ENCODE peak calls at places on chromosome 1, in five cellular contexts. Z, V, D, E and Y are unnamed samples.

GRCh38 chr1:64651841-64652240 is 93.0 kb upstream of the RAVER2 start:
- DNase-seq in Z (no peak), V (no peak), D (no peak), E (no peak), Y (no peak)

GRCh38 chr1:48102766-48103165 is 105.6 kb upstream of the TRABD2B start:
- DNase-seq in Z (no peak), V (no peak), D (no peak), E (no peak), Y (no peak)

GRCh38 chr1:178096421-178096820 is 2.5 kb downstream of the RASAL2 start:
- DNase-seq in Z (no peak), V (no peak), D (peak; percentile 64), E (no peak), Y (no peak)

GRCh38 chr1:113998361-113998760 is 19.1 kb downstream of the OLFML3 start:
- DNase-seq in Z (no peak), V (no peak), D (peak; percentile 15), E (no peak), Y (no peak)

GRCh38 chr1:222923506-222923905 is 108.7 kb downstream of the DISP1 start:
- DNase-seq in Z (no peak), V (no peak), D (peak; percentile 42), E (no peak), Y (no peak)

GRCh38 chr1:180586671-180587155 is 27.9 kb downstream of the OVAAL start:
- DNase-seq in Z (no peak), V (no peak), D (peak; percentile 80), E (no peak), Y (no peak)

GRCh38 chr1:106276856-106277255 is 779.6 kb upstream of the PRMT6 start:
- DNase-seq in Z (no peak), V (no peak), D (no peak), E (no peak), Y (no peak)

GRCh38 chr1:244665771-244666217 is 12.9 kb downstream of the DESI2 start:
- DNase-seq in Z (no peak), V (no peak), D (peak; percentile 45), E (no peak), Y (no peak)

GRCh38 chr1:41435570-41436178 is 48.8 kb downstream of the EDN2 start:
- DNase-seq in Z (peak; percentile 72), V (no peak), D (no peak), E (no peak), Y (no peak)

GRCh38 chr1:218165687-218166088 is 119.4 kb upstream of the RRP15 start:
- DNase-seq in Z (no peak), V (no peak), D (no peak), E (no peak), Y (no peak)

GRCh38 chr1:24705260-24706073 is 39.8 kb upstream of the CLIC4 start:
- DNase-seq in Z (peak; percentile 96), V (peak; percentile 89), D (peak; percentile 87), E (no peak), Y (no peak)

GRCh38 chr1:13492711-13493110 is 21.1 kb downstream of the LRRC38 start:
- DNase-seq in Z (no peak), V (peak; percentile 36), D (no peak), E (no peak), Y (no peak)

GRCh38 chr1:169894424-169895145 is 889 bp upstream of the SCYL3 start:
- DNase-seq in Z (no peak), V (no peak), D (no peak), E (no peak), Y (no peak)

GRCh38 chr1:118090130-118090529 is 94.9 kb downstream of the SPAG17 start:
- DNase-seq in Z (no peak), V (no peak), D (no peak), E (no peak), Y (no peak)

GRCh38 chr1:30923597-30923996 is 15.0 kb upstream of the SDC3 start:
- DNase-seq in Z (no peak), V (no peak), D (no peak), E (no peak), Y (no peak)

GRCh38 chr1:246564839-246565750 is 966 bp downstream of the TFB2M start:
- DNase-seq in Z (no peak), V (no peak), D (no peak), E (no peak), Y (no peak)

GRCh38 chr1:216521477-216521876 is 98.2 kb upstream of the USH2A start:
- DNase-seq in Z (no peak), V (no peak), D (no peak), E (no peak), Y (no peak)

GRCh38 chr1:71780681-71781080 is 501.7 kb downstream of the NEGR1 start:
- DNase-seq in Z (no peak), V (no peak), D (peak; percentile 49), E (no peak), Y (no peak)

GRCh38 chr1:48677306-48678287 is 99.1 kb downstream of the BEND5 start:
- DNase-seq in Z (peak; percentile 92), V (peak; percentile 77), D (peak; percentile 41), E (peak; percentile 7), Y (peak; percentile 4)

GRCh38 chr1:40762144-40762923 is 21.3 kb upstream of the KCNQ4 start:
- DNase-seq in Z (no peak), V (no peak), D (no peak), E (no peak), Y (no peak)

GRCh38 chr1:23394176-23394575 is 24.5 kb upstream of the ZNF436 start:
- DNase-seq in Z (no peak), V (no peak), D (peak; percentile 82), E (no peak), Y (no peak)

GRCh38 chr1:154747380-154747779 is 122.7 kb downstream of the KCNN3 start:
- DNase-seq in Z (no peak), V (no peak), D (no peak), E (no peak), Y (no peak)

GRCh38 chr1:43108080-43108479 is 64.0 kb downstream of the EBNA1BP2 start:
- DNase-seq in Z (no peak), V (no peak), D (no peak), E (no peak), Y (no peak)

GRCh38 chr1:246302671-246303317 is 204.3 kb downstream of the SMYD3 start:
- DNase-seq in Z (no peak), V (no peak), D (peak; percentile 61), E (no peak), Y (no peak)

GRCh38 chr1:43008425-43009108 is 49.9 kb upstream of the SLC2A1 start:
- DNase-seq in Z (peak; percentile 100), V (no peak), D (no peak), E (no peak), Y (no peak)

GRCh38 chr1:33367488-33368405 is 46.8 kb upstream of the A3GALT2 start:
- DNase-seq in Z (peak; percentile 93), V (peak; percentile 93), D (peak; percentile 75), E (peak; percentile 81), Y (no peak)

GRCh38 chr1:67555487-67556296 is 125.5 kb upstream of the SERBP1 start:
- DNase-seq in Z (peak; percentile 70), V (no peak), D (no peak), E (no peak), Y (no peak)

DNA sequence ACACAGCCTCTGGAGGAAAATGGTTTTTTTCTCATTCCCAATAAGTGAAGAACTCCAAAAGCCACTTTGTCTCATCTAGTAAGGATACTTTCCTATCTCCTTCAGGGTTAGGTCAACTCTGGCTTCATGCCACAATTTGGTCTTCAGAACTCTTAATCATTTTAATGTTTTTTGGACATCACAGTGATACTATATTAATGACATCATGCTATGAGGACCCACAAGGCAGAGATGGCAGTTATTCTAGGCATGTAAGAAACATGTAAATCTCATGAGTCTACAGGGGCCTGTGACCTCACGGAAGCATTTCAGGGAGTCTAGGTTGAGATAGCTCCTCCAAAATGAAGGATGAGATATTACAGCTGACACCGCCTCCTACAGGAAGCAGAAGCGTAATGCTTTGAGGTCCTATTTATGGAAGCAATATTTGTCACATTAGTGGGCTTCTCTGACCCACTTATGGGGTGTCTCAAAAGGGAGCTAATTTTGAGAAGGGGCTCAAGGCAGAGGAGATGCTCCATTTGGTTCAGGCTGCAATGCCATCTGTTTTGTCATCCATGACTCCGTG is 5.0 kb upstream of the GPR137B start:
- DNase-seq in Z (peak; percentile 56), V (no peak), D (no peak), E (no peak), Y (no peak)
- TF ChIP-seq CTCF in Z (peak; percentile 72), V (no peak), D (no peak), E (no peak), Y (peak; percentile 59)

GRCh38 chr1:201020647-201021332 is 2.7 kb downstream of the KIF21B start:
- DNase-seq in Z (peak; percentile 84), V (no peak), D (no peak), E (no peak), Y (no peak)

GRCh38 chr1:201022824-201023516 is 544 bp downstream of the KIF21B start:
- DNase-seq in Z (peak; percentile 65), V (no peak), D (no peak), E (no peak), Y (no peak)

GRCh38 chr1:201023517-201023902 is at the start of gene KIF21B:
- DNase-seq in Z (peak; percentile 96), V (peak; percentile 90), D (no peak), E (peak; percentile 91), Y (no peak)

GRCh38 chr1:201021333-201022177 is 2.0 kb downstream of the KIF21B start:
- DNase-seq in Z (no peak), V (no peak), D (no peak), E (no peak), Y (no peak)

DNA sequence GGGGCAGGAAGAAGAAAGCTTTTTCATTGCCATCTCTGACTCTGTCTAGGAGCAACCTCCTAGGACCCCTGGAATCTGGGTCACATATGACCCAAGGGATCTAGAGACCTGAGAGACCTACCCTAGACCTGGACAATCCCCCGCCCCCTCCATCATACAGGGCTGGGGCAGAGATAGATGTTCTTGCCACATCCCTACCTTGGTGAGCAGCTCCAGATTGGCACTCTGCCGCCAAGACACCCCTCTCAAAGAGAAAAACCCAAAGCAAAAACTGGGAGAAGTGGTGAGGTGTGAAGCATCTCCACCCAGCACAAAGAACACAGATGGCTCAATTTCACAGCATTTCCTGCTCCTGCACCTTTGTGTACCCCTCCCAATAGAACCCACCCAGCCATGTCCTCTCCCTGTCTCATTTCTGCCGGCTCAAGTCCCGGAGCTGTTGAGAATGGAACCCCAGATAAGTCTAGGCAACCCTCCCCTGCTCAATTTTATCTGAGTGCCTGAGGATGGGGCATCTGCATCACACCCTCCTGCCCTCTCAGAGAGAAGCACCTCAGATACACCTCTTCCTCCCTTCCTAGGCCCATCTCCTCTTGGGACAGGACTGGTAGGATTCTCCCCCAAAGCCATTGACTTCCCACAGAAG is 1.2 kb downstream of the KIF21B start:
- DNase-seq in Z (no peak), V (no peak), D (no peak), E (no peak), Y (no peak)
- H3K4me3 ChIP-seq in Z (peak overlapping the region; percentile 82), V (peak overlapping the region; percentile 61), D (no peak overlapping the region), E (peak overlapping the region; percentile 64), Y (peak overlapping the region; percentile 65)

DNA sequence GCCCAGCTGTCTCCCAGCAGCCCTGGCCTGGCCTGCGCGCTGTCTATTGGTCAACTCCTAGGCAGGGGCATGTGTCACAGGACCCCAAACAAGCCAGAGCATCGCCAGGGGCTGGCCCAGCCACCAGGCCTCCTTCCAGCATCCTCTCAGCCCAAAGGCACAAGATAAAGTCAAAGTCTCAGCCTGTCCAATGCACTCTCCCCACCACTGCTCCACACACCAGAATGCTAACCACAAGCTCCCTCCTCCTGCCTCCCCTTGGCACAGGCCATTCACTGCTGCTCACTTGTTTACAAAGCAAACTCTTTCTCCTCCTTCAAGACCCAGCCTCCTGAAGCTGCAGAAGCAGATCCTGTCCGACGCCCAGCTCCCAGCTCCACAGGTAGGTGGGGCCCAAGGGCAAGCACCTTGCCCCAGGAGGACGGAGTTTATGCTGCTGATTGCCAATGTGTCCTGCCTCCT is 133.4 kb downstream of the DMRTB1 start:
- DNase-seq in Z (peak; percentile 58), V (peak; percentile 71), D (peak; percentile 79), E (no peak), Y (no peak)
- TF ChIP-seq CTCF in Z (peak; percentile 51), V (no peak), D (peak; percentile 1), E (no peak), Y (peak; percentile 18)

GRCh38 chr1:225857256-225857655 is 24.9 kb downstream of the TMEM63A start:
- DNase-seq in Z (no peak), V (no peak), D (no peak), E (no peak), Y (no peak)
- H3K4me3 ChIP-seq in Z (no peak overlapping the region), V (no peak overlapping the region), D (no peak overlapping the region), E (no peak overlapping the region), Y (no peak overlapping the region)